ENCODE peak calls at places on chromosomes 11 and 22, in nine cellular contexts. G, Y, A, O, K, I, Q, X and N are unnamed samples.

GRCh38 chr11:19326499-19326898 is 85.8 kb upstream of the E2F8 start:
- DNase-seq in G (peak; percentile 17), Y (peak; percentile 48), A (peak; percentile 16), O (no peak), K (no peak), I (no peak), Q (no peak), X (no peak), N (no peak)

GRCh38 chr22:24355574-24355973 is 71.8 kb upstream of the ADORA2A start:
- DNase-seq in G (no peak), Y (no peak), A (peak; percentile 52), O (no peak), K (no peak), I (no peak), Q (no peak), X (no peak), N (no peak)

GRCh38 chr11:113473983-113474361 is 1.2 kb downstream of the DRD2 start:
- DNase-seq in G (no peak), Y (no peak), A (no peak), O (no peak), K (no peak), I (no peak), Q (no peak), X (peak; percentile 0), N (no peak)

GRCh38 chr11:114291381-114291780 is 4.8 kb upstream of the NNMT start:
- DNase-seq in G (no peak), Y (peak; percentile 69), A (peak; percentile 92), O (no peak), K (no peak), I (no peak), Q (no peak), X (peak; percentile 63), N (no peak)

GRCh38 chr11:74123008-74123448 is 47.8 kb downstream of the C2CD3 start:
- DNase-seq in G (no peak), Y (no peak), A (no peak), O (no peak), K (no peak), I (no peak), Q (no peak), X (peak; percentile 79), N (no peak)

GRCh38 chr11:110736158-110736553 is 23.9 kb upstream of the ARHGAP20 start:
- DNase-seq in G (no peak), Y (no peak), A (no peak), O (no peak), K (no peak), I (no peak), Q (no peak), X (no peak), N (no peak)

GRCh38 chr11:115256326-115257197 is 247.7 kb downstream of the CADM1 start:
- DNase-seq in G (no peak), Y (no peak), A (peak; percentile 14), O (no peak), K (no peak), I (peak; percentile 31), Q (peak; percentile 32), X (no peak), N (no peak)

GRCh38 chr11:63869686-63870085 is 30.8 kb downstream of the MARK2 start:
- DNase-seq in G (no peak), Y (no peak), A (no peak), O (no peak), K (no peak), I (no peak), Q (peak; percentile 59), X (no peak), N (no peak)

GRCh38 chr22:45516163-45516562 is 13.5 kb downstream of the FBLN1 start:
- DNase-seq in G (no peak), Y (no peak), A (no peak), O (no peak), K (no peak), I (no peak), Q (no peak), X (no peak), N (no peak)

GRCh38 chr22:20084547-20085413 is 4.7 kb downstream of the DGCR8 start:
- DNase-seq in G (no peak), Y (no peak), A (peak; percentile 18), O (no peak), K (no peak), I (peak; percentile 65), Q (no peak), X (no peak), N (peak; percentile 96)

GRCh38 chr22:49203091-49203862 is 624.4 kb downstream of the BRD1 start:
- DNase-seq in G (no peak), Y (no peak), A (no peak), O (no peak), K (no peak), I (no peak), Q (no peak), X (no peak), N (no peak)

GRCh38 chr11:44833221-44833620 is 106.5 kb downstream of the TSPAN18 start:
- DNase-seq in G (no peak), Y (no peak), A (no peak), O (no peak), K (no peak), I (no peak), Q (no peak), X (no peak), N (no peak)

GRCh38 chr11:125193158-125193557 is 28.6 kb downstream of the PKNOX2 start:
- DNase-seq in G (no peak), Y (no peak), A (no peak), O (no peak), K (no peak), I (no peak), Q (no peak), X (no peak), N (no peak)

GRCh38 chr11:128940603-128941002 is 2.1 kb downstream of the TP53AIP1 start:
- DNase-seq in G (no peak), Y (no peak), A (no peak), O (peak; percentile 79), K (no peak), I (no peak), Q (no peak), X (no peak), N (no peak)

GRCh38 chr22:32378703-32379272 is 21.1 kb downstream of the RFPL3 start:
- DNase-seq in G (peak; percentile 58), Y (peak; percentile 31), A (peak; percentile 47), O (peak; percentile 31), K (no peak), I (peak; percentile 62), Q (no peak), X (peak; percentile 56), N (peak; percentile 74)

GRCh38 chr11:115439385-115439784 is 64.8 kb downstream of the CADM1 start:
- DNase-seq in G (peak; percentile 53), Y (peak; percentile 12), A (peak; percentile 54), O (peak; percentile 2), K (no peak), I (no peak), Q (no peak), X (no peak), N (no peak)

GRCh38 chr11:30821438-30821965 is 235.3 kb upstream of the MPPED2 start:
- DNase-seq in G (no peak), Y (no peak), A (no peak), O (no peak), K (no peak), I (no peak), Q (no peak), X (no peak), N (no peak)

GRCh38 chr11:46916669-46917108 is 1.7 kb downstream of the LRP4 start:
- DNase-seq in G (no peak), Y (peak; percentile 84), A (peak; percentile 94), O (peak; percentile 81), K (no peak), I (peak; percentile 69), Q (peak; percentile 9), X (peak; percentile 66), N (peak; percentile 51)

GRCh38 chr22:27213766-27214581 is 556.6 kb downstream of the MIAT start:
- DNase-seq in G (no peak), Y (no peak), A (peak; percentile 70), O (no peak), K (no peak), I (no peak), Q (no peak), X (no peak), N (no peak)

GRCh38 chr22:39646614-39647210 is 76.2 kb downstream of the CACNA1I start:
- DNase-seq in G (no peak), Y (no peak), A (no peak), O (no peak), K (no peak), I (no peak), Q (no peak), X (no peak), N (no peak)

GRCh38 chr11:16805942-16806341 is 67.5 kb downstream of the C11orf58 start:
- DNase-seq in G (no peak), Y (no peak), A (no peak), O (no peak), K (no peak), I (no peak), Q (no peak), X (peak; percentile 20), N (no peak)

GRCh38 chr11:72066855-72067254 is 13.5 kb downstream of the NUMA1 start:
- DNase-seq in G (no peak), Y (no peak), A (no peak), O (no peak), K (no peak), I (no peak), Q (no peak), X (no peak), N (no peak)

GRCh38 chr11:34558211-34558610 is 44.6 kb upstream of the ELF5 start:
- DNase-seq in G (no peak), Y (no peak), A (no peak), O (peak; percentile 46), K (no peak), I (no peak), Q (no peak), X (no peak), N (no peak)

GRCh38 chr11:45173064-45173463 is 26.6 kb downstream of the PRDM11 start:
- DNase-seq in G (no peak), Y (no peak), A (no peak), O (no peak), K (no peak), I (no peak), Q (no peak), X (peak; percentile 51), N (no peak)

GRCh38 chr11:6746086-6746618 is 25.6 kb downstream of the OR2AG2 start:
- DNase-seq in G (peak; percentile 13), Y (no peak), A (peak; percentile 15), O (no peak), K (no peak), I (no peak), Q (peak; percentile 58), X (no peak), N (no peak)

GRCh38 chr11:117097567-117098268 is 510 bp downstream of the SIK3 start:
- DNase-seq in G (no peak), Y (peak; percentile 43), A (peak; percentile 43), O (no peak), K (peak; percentile 44), I (peak; percentile 69), Q (peak; percentile 33), X (no peak), N (peak; percentile 72)

GRCh38 chr22:35549338-35549737 is 8.7 kb downstream of the RASD2 start:
- DNase-seq in G (peak; percentile 53), Y (no peak), A (no peak), O (no peak), K (no peak), I (no peak), Q (no peak), X (no peak), N (no peak)

GRCh38 chr11:18526130-18526520 is 617 bp downstream of the TSG101 start:
- DNase-seq in G (peak; percentile 8), Y (no peak), A (no peak), O (no peak), K (no peak), I (no peak), Q (no peak), X (no peak), N (no peak)

GRCh38 chr11:3052109-3052479 is 5.1 kb downstream of the CARS1 start:
- DNase-seq in G (no peak), Y (no peak), A (no peak), O (no peak), K (no peak), I (no peak), Q (no peak), X (no peak), N (no peak)

GRCh38 chr11:12746593-12747097 is 72.4 kb downstream of the TEAD1 start:
- DNase-seq in G (no peak), Y (no peak), A (peak; percentile 81), O (peak; percentile 80), K (no peak), I (peak; percentile 85), Q (no peak), X (peak; percentile 52), N (peak; percentile 96)

GRCh38 chr22:23501244-23501643 is 78.8 kb downstream of the IGLL1 start:
- DNase-seq in G (no peak), Y (no peak), A (no peak), O (peak; percentile 10), K (no peak), I (no peak), Q (no peak), X (no peak), N (no peak)